ENCODE peak calls at places on chromosomes 3 and 15, in seven cellular contexts. M is fibroblast of lung, Q is heart left ventricle, U is tibial artery, E is GM23248, K is cardiac muscle cell, D is transverse colon. L is an unnamed sample.

GRCh38 chr3:109687626-109688025 is 350.3 kb upstream of the DPPA4 start:
- DNase-seq in D (no peak), E (no peak), M (no peak), U (no peak), Q (no peak), K (no peak), L (no peak)

GRCh38 chr15:87941606-87942005 is 314.9 kb downstream of the NTRK3 start:
- DNase-seq in Q (no peak), M (no peak), K (no peak), E (no peak), U (no peak), D (no peak), L (no peak)

GRCh38 chr15:45715528-45715927 is 80.7 kb downstream of the SQOR start:
- DNase-seq in D (no peak), E (peak; percentile 45), Q (no peak), K (peak; percentile 40), U (no peak), M (peak; percentile 47), L (no peak)

GRCh38 chr3:127260416-127260815 is 27.4 kb downstream of the PRR20G start:
- DNase-seq in D (no peak), K (no peak), U (no peak), Q (no peak), E (no peak), M (no peak), L (no peak)

GRCh38 chr3:64093825-64094712 is 70.8 kb upstream of the PSMD6 start:
- DNase-seq in D (no peak), U (no peak), M (no peak), E (no peak), K (no peak), Q (no peak), L (no peak)

GRCh38 chr3:110589381-110589780 is 482.2 kb upstream of the NECTIN3 start:
- DNase-seq in K (no peak), M (no peak), U (no peak), E (no peak), D (no peak), Q (no peak), L (no peak)

GRCh38 chr3:190780524-190780923 is 82.0 kb downstream of the GMNC start:
- DNase-seq in D (no peak), K (no peak), U (no peak), Q (no peak), M (no peak), E (peak; percentile 2), L (no peak)

GRCh38 chr3:123365450-123366143 is 83.3 kb downstream of the ADCY5 start:
- DNase-seq in K (peak; percentile 32), Q (no peak), D (no peak), U (no peak), E (peak; percentile 30), M (no peak), L (peak; percentile 17)

GRCh38 chr15:62066663-62067447 is at the start of gene C2CD4A:
- DNase-seq in Q (peak; percentile 52), M (peak; percentile 41), U (peak; percentile 55), E (peak; percentile 56), D (peak; percentile 83), K (peak; percentile 66), L (no peak)

GRCh38 chr3:150945226-150945625 is 27.3 kb downstream of the CLRN1 start:
- DNase-seq in Q (no peak), E (peak; percentile 82), K (peak; percentile 78), D (no peak), M (peak; percentile 59), U (no peak), L (no peak)

GRCh38 chr3:127644641-127645040 is 15.7 kb downstream of the PODXL2 start:
- DNase-seq in M (no peak), E (no peak), D (no peak), U (no peak), Q (no peak), K (no peak), L (no peak)

GRCh38 chr3:190092250-190092649 is 28.4 kb downstream of the P3H2 start:
- DNase-seq in U (no peak), Q (no peak), D (no peak), E (peak; percentile 76), M (peak; percentile 94), K (peak; percentile 80), L (peak; percentile 82)

GRCh38 chr15:41930221-41930866 is 36.5 kb upstream of the SPTBN5 start:
- DNase-seq in D (peak; percentile 73), M (peak; percentile 97), E (peak; percentile 97), U (peak; percentile 86), K (peak; percentile 94), Q (no peak), L (peak; percentile 79)

GRCh38 chr3:146585156-146585555 is 20.0 kb downstream of the PLSCR5 start:
- DNase-seq in K (no peak), E (no peak), U (no peak), D (no peak), M (no peak), Q (no peak), L (no peak)

GRCh38 chr3:161171113-161171512 is 50.0 kb upstream of the NMD3 start:
- DNase-seq in M (peak; percentile 73), K (peak; percentile 87), D (no peak), U (peak; percentile 73), Q (peak; percentile 61), E (peak; percentile 92), L (peak; percentile 50)

GRCh38 chr3:112401617-112402016 is 68.7 kb downstream of the CD200 start:
- DNase-seq in K (no peak), M (no peak), U (no peak), E (no peak), Q (no peak), D (no peak), L (no peak)

GRCh38 chr3:25468866-25469319 is 40.8 kb downstream of the RARB start:
- DNase-seq in M (peak; percentile 82), K (peak; percentile 87), Q (peak; percentile 74), D (peak; percentile 14), E (peak; percentile 61), U (peak; percentile 72), L (no peak)

GRCh38 chr15:68353418-68354145 is 76.0 kb downstream of the FEM1B start:
- DNase-seq in M (peak; percentile 28), Q (no peak), U (no peak), K (no peak), D (no peak), E (peak; percentile 45), L (no peak)

GRCh38 chr3:82390868-82391267 is 629.4 kb upstream of the GBE1 start:
- DNase-seq in M (no peak), Q (no peak), E (no peak), K (no peak), D (no peak), U (no peak), L (no peak)

GRCh38 chr3:82382831-82383230 is 621.4 kb upstream of the GBE1 start:
- DNase-seq in K (no peak), Q (no peak), M (no peak), U (no peak), E (no peak), D (no peak), L (no peak)

GRCh38 chr3:82384176-82384575 is 622.7 kb upstream of the GBE1 start:
- DNase-seq in M (no peak), E (no peak), D (no peak), K (no peak), Q (no peak), U (no peak), L (no peak)

GRCh38 chr3:82386656-82387055 is 625.2 kb upstream of the GBE1 start:
- DNase-seq in K (no peak), M (no peak), E (no peak), Q (no peak), D (no peak), U (no peak), L (no peak)
- H3K4me1 ChIP-seq in K (no peaks in the 10 kb centered on the region), M (no peaks in the 10 kb centered on the region), E (no peaks in the 10 kb centered on the region), Q (no peaks in the 10 kb centered on the region), D (no peaks in the 10 kb centered on the region), U (no peaks in the 10 kb centered on the region), L (no peaks in the 10 kb centered on the region)

GRCh38 chr15:25065286-25065685 is 110.5 kb downstream of the SNRPN start:
- DNase-seq in Q (no peak), D (no peak), E (no peak), K (no peak), U (no peak), M (no peak), L (no peak)
- H3K9me3 ChIP-seq in Q (peaks cover 11% of the 10 kb centered on the region), D (peaks cover 79% of the 10 kb centered on the region), E (no peaks in the 10 kb centered on the region), K (peaks cover 24% of the 10 kb centered on the region), U (peaks cover 63% of the 10 kb centered on the region), M (peaks cover 54% of the 10 kb centered on the region), L (peaks cover 79% of the 10 kb centered on the region)

DNA sequence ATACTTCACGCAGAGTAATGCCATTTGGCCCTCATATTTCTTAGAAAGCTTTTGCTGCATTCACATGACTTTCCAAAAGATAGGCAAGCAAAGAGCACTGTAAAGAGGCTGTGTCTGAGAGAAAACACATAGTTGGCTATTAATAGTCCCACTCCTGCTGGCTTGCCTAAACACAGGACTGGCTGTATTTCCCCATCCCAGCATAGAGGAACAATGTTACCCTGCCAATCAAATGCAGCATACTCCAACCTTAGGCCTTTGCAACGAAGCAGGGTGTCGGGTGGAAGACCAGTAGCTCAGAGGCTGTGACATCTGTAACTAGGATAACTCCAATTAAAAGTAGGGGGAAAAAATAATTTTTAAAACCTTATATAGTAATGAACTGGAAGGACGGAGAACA is 139.5 kb downstream of the TNIK start:
- DNase-seq in M (peak; percentile 64), K (peak; percentile 68), U (no peak), E (no peak), Q (peak; percentile 65), D (no peak), L (no peak)
- H3K27ac ChIP-seq in M (no peak overlapping the region), K (peak overlapping the region; percentile 84), U (peak overlapping the region; percentile 42), E (no peak overlapping the region), Q (peak overlapping the region; percentile 9), D (peak overlapping the region; percentile 38), L (no peak overlapping the region)

DNA sequence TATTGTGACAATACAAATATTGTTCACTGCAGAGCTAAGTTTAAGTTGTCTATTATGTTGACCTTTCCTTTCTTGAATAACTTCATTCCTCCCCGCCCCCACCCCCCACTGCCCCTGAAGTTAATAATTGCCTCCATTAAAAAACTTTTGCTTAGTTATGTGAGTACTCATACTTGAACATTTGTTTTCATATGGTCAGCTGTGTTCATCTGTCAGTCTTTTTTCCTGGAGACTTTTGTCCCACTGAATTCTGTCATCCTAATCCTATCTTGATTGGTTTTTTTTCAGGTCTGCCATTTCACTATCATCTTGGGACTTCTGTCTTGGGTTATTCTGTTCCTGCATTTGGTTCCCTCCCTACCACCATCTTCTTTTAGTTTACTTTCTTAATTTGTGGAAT is 8.5 kb downstream of the SLC25A36 start:
- DNase-seq in K (no peak), D (no peak), M (no peak), E (no peak), Q (no peak), U (no peak), L (no peak)
- H3K4me1 ChIP-seq in K (peaks cover 21% of the 10 kb centered on the region), D (peaks cover 14% of the 10 kb centered on the region), M (no peaks in the 10 kb centered on the region), E (peaks cover 21% of the 10 kb centered on the region), Q (peaks cover 17% of the 10 kb centered on the region), U (peaks cover 32% of the 10 kb centered on the region), L (peaks cover 20% of the 10 kb centered on the region)

GRCh38 chr15:27271258-27271657 is 300.3 kb downstream of the GABRG3 start:
- DNase-seq in K (no peak), Q (no peak), U (no peak), E (no peak), D (no peak), M (no peak), L (no peak)
- H3K9me3 ChIP-seq in K (no peaks in the 10 kb centered on the region), Q (no peaks in the 10 kb centered on the region), U (no peaks in the 10 kb centered on the region), E (no peaks in the 10 kb centered on the region), D (no peaks in the 10 kb centered on the region), M (no peaks in the 10 kb centered on the region), L (no peaks in the 10 kb centered on the region)

DNA sequence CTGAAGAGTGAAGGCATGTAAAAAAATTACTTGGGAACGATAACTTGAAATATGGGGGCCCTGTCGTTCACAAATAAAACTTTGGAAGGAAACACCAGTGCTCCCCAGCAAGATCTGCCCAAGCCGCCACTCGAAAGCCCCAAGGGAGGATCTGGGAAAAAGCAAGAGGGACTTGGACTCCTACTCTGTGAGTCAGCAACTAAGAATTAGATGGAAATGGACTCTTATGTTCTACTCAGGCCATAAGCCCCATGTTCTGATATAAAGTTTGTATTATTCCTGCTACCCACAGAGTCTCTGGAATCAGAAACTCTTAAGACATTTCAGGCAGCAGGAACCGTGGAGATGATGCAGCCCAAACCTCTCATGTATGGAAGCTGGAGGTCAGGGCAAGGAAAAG is 75.7 kb downstream of the ITGB5 start:
- DNase-seq in M (peak; percentile 73), D (no peak), K (peak; percentile 81), E (peak; percentile 85), U (peak; percentile 49), Q (peak; percentile 53), L (no peak)
- H3K27ac ChIP-seq in M (peak overlapping the region; percentile 79), D (peak overlapping the region; percentile 76), K (no peak overlapping the region), E (peak overlapping the region; percentile 94), U (peak overlapping the region; percentile 81), Q (peak overlapping the region; percentile 89), L (no peak overlapping the region)

L was measured in SJSA1.